ENCODE peak calls at places on chromosome 1, in ten cellular contexts. One of them, this sample, is unnamed.

GRCh38 chr1:155648207-155649147 is 38.5 kb downstream of the MSTO1 start:
- DNase-seq in prostate gland: peak; percentile 56
- DNase-seq in Peyer's patch: no peak
- DNase-seq in HCT116: peak; percentile 60
- DNase-seq in esophagus squamous epithelium: no peak
- DNase-seq in IMR-90: peak; percentile 94
- DNase-seq in uterus: no peak
- DNase-seq in upper lobe of left lung: peak; percentile 60
- DNase-seq in endothelial cell of umbilical vein: peak; percentile 87
- DNase-seq in A549: peak; percentile 85
- DNase-seq in this sample: no peak

GRCh38 chr1:2451744-2452582 is 24.1 kb upstream of the PLCH2 start:
- DNase-seq in prostate gland: no peak
- DNase-seq in Peyer's patch: no peak
- DNase-seq in HCT116: no peak
- DNase-seq in esophagus squamous epithelium: no peak
- DNase-seq in IMR-90: peak; percentile 94
- DNase-seq in uterus: no peak
- DNase-seq in upper lobe of left lung: no peak
- DNase-seq in endothelial cell of umbilical vein: peak; percentile 75
- DNase-seq in A549: peak; percentile 81
- DNase-seq in this sample: no peak

GRCh38 chr1:198253668-198254067 is 96.9 kb downstream of the NEK7 start:
- DNase-seq in prostate gland: no peak
- DNase-seq in Peyer's patch: no peak
- DNase-seq in HCT116: no peak
- DNase-seq in esophagus squamous epithelium: no peak
- DNase-seq in IMR-90: peak; percentile 75
- DNase-seq in uterus: no peak
- DNase-seq in upper lobe of left lung: peak; percentile 56
- DNase-seq in endothelial cell of umbilical vein: peak; percentile 47
- DNase-seq in A549: no peak
- DNase-seq in this sample: no peak

GRCh38 chr1:101237229-101237837 is 514 bp downstream of the S1PR1 start:
- DNase-seq in prostate gland: no peak
- DNase-seq in Peyer's patch: no peak
- DNase-seq in HCT116: no peak
- DNase-seq in esophagus squamous epithelium: no peak
- DNase-seq in IMR-90: peak; percentile 75
- DNase-seq in uterus: peak; percentile 35
- DNase-seq in upper lobe of left lung: peak; percentile 26
- DNase-seq in endothelial cell of umbilical vein: peak; percentile 64
- DNase-seq in A549: no peak
- DNase-seq in this sample: no peak

GRCh38 chr1:32335619-32335950 is 448 bp downstream of the MARCKSL1 start:
- DNase-seq in prostate gland: no peak
- DNase-seq in Peyer's patch: no peak
- DNase-seq in HCT116: no peak
- DNase-seq in esophagus squamous epithelium: no peak
- DNase-seq in IMR-90: no peak
- DNase-seq in uterus: no peak
- DNase-seq in upper lobe of left lung: no peak
- DNase-seq in endothelial cell of umbilical vein: no peak
- DNase-seq in A549: no peak
- DNase-seq in this sample: no peak

GRCh38 chr1:171084091-171084490 is 6.6 kb upstream of the FMO3 start:
- DNase-seq in prostate gland: no peak
- DNase-seq in Peyer's patch: no peak
- DNase-seq in HCT116: no peak
- DNase-seq in esophagus squamous epithelium: no peak
- DNase-seq in IMR-90: no peak
- DNase-seq in uterus: no peak
- DNase-seq in upper lobe of left lung: no peak
- DNase-seq in endothelial cell of umbilical vein: no peak
- DNase-seq in A549: no peak
- DNase-seq in this sample: no peak

GRCh38 chr1:55131801-55132200 is 83.4 kb downstream of the USP24 start:
- DNase-seq in prostate gland: no peak
- DNase-seq in Peyer's patch: no peak
- DNase-seq in HCT116: no peak
- DNase-seq in esophagus squamous epithelium: no peak
- DNase-seq in IMR-90: peak; percentile 86
- DNase-seq in uterus: no peak
- DNase-seq in upper lobe of left lung: no peak
- DNase-seq in endothelial cell of umbilical vein: peak; percentile 35
- DNase-seq in A549: no peak
- DNase-seq in this sample: no peak

GRCh38 chr1:227343201-227343600 is 24.9 kb upstream of the CDC42BPA start:
- DNase-seq in prostate gland: no peak
- DNase-seq in Peyer's patch: no peak
- DNase-seq in HCT116: no peak
- DNase-seq in esophagus squamous epithelium: no peak
- DNase-seq in IMR-90: peak; percentile 11
- DNase-seq in uterus: no peak
- DNase-seq in upper lobe of left lung: no peak
- DNase-seq in endothelial cell of umbilical vein: no peak
- DNase-seq in A549: no peak
- DNase-seq in this sample: no peak

GRCh38 chr1:161089251-161089924 is at the start of gene NECTIN4:
- DNase-seq in prostate gland: peak; percentile 78
- DNase-seq in Peyer's patch: peak; percentile 75
- DNase-seq in HCT116: no peak
- DNase-seq in esophagus squamous epithelium: no peak
- DNase-seq in IMR-90: no peak
- DNase-seq in uterus: no peak
- DNase-seq in upper lobe of left lung: peak; percentile 85
- DNase-seq in endothelial cell of umbilical vein: no peak
- DNase-seq in A549: no peak
- DNase-seq in this sample: peak; percentile 91

GRCh38 chr1:167776151-167776550 is 54.4 kb downstream of the MPZL1 start:
- DNase-seq in prostate gland: no peak
- DNase-seq in Peyer's patch: no peak
- DNase-seq in HCT116: no peak
- DNase-seq in esophagus squamous epithelium: no peak
- DNase-seq in IMR-90: peak; percentile 62
- DNase-seq in uterus: no peak
- DNase-seq in upper lobe of left lung: no peak
- DNase-seq in endothelial cell of umbilical vein: no peak
- DNase-seq in A549: no peak
- DNase-seq in this sample: no peak

GRCh38 chr1:10693497-10694273 is 102.8 kb downstream of the CASZ1 start:
- DNase-seq in prostate gland: no peak
- DNase-seq in Peyer's patch: peak; percentile 70
- DNase-seq in HCT116: no peak
- DNase-seq in esophagus squamous epithelium: no peak
- DNase-seq in IMR-90: no peak
- DNase-seq in uterus: no peak
- DNase-seq in upper lobe of left lung: no peak
- DNase-seq in endothelial cell of umbilical vein: peak; percentile 41
- DNase-seq in A549: peak; percentile 28
- DNase-seq in this sample: no peak
- TF ChIP-seq POLR2A in prostate gland: no peak
- TF ChIP-seq POLR2A in Peyer's patch: no peak
- TF ChIP-seq POLR2A in HCT116: no peak
- TF ChIP-seq POLR2A in esophagus squamous epithelium: no peak
- TF ChIP-seq POLR2A in IMR-90: no peak
- TF ChIP-seq POLR2A in uterus: no peak
- TF ChIP-seq POLR2A in upper lobe of left lung: no peak
- TF ChIP-seq POLR2A in endothelial cell of umbilical vein: no peak
- TF ChIP-seq POLR2A in A549: no peak
- TF ChIP-seq POLR2A in this sample: no peak

GRCh38 chr1:225888289-225888897 is 553 bp downstream of the LEFTY1 start:
- DNase-seq in prostate gland: no peak
- DNase-seq in Peyer's patch: no peak
- DNase-seq in HCT116: no peak
- DNase-seq in esophagus squamous epithelium: no peak
- DNase-seq in IMR-90: no peak
- DNase-seq in uterus: no peak
- DNase-seq in upper lobe of left lung: no peak
- DNase-seq in endothelial cell of umbilical vein: no peak
- DNase-seq in A549: no peak
- DNase-seq in this sample: no peak
- H3K27ac ChIP-seq in prostate gland: no peak overlapping the region
- H3K27ac ChIP-seq in Peyer's patch: no peak overlapping the region
- H3K27ac ChIP-seq in HCT116: no peak overlapping the region
- H3K27ac ChIP-seq in esophagus squamous epithelium: no peak overlapping the region
- H3K27ac ChIP-seq in IMR-90: no peak overlapping the region
- H3K27ac ChIP-seq in uterus: no peak overlapping the region
- H3K27ac ChIP-seq in upper lobe of left lung: no peak overlapping the region
- H3K27ac ChIP-seq in endothelial cell of umbilical vein: no peak overlapping the region
- H3K27ac ChIP-seq in A549: peak overlapping the region; percentile 6
- H3K27ac ChIP-seq in this sample: no peak overlapping the region

DNA sequence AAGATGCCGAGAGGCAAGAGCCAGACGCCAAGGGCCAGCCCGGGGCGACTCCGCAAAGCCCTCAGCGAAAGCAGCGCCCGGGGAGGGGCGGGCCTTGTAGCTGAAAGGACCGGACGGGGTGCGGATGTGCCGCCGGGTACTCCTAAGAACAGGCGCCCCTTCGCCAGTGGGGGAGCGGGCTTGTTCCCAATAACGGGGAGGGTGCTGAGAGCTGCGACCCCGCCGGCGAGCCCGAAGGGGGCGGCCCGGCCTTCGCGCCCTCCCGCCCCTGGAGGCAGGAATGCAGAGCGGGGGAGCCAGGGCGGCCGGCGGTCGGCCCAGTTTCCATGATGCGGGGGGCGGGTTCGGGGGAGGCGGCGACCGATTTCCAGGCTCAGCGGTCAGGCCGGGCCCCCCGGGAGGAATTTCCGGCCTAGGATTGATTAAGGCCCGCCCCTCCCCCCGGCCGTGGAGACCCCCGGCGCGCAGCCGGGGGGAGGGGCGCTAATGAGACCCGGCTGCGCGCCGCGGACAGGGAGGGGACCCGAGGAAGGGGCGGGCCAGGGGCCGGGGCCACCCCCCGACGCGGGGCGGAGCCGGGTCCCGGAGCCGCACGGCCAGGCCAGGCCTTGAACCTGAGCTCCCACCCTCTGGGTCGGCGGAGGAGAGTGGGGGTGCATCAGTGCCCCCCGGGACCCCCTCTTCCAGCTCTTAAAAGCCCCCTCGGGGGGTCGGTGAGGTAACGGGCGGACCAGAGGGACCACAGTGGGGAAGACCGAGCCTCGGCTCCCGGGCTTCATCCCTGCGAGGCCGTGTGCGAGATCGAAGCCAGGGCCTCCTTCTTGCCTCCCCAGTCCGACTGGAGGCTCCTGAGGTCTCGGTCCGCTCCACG is 898 bp upstream of the TMEM200B start:
- DNase-seq in prostate gland: no peak
- DNase-seq in Peyer's patch: peak; percentile 70
- DNase-seq in HCT116: peak; percentile 46
- DNase-seq in esophagus squamous epithelium: no peak
- DNase-seq in IMR-90: peak; percentile 60
- DNase-seq in uterus: peak; percentile 93
- DNase-seq in upper lobe of left lung: peak; percentile 36
- DNase-seq in endothelial cell of umbilical vein: peak; percentile 72
- DNase-seq in A549: peak; percentile 71
- DNase-seq in this sample: peak; percentile 73
- TF ChIP-seq POLR2A in prostate gland: peak; percentile 29
- TF ChIP-seq POLR2A in Peyer's patch: peak; percentile 21
- TF ChIP-seq POLR2A in HCT116: no peak
- TF ChIP-seq POLR2A in esophagus squamous epithelium: no peak
- TF ChIP-seq POLR2A in IMR-90: peak; percentile 67
- TF ChIP-seq POLR2A in uterus: peak; percentile 86
- TF ChIP-seq POLR2A in upper lobe of left lung: peak; percentile 44
- TF ChIP-seq POLR2A in endothelial cell of umbilical vein: peak; percentile 26
- TF ChIP-seq POLR2A in A549: peak; percentile 46
- TF ChIP-seq POLR2A in this sample: peak; percentile 24

GRCh38 chr1:94239796-94240195 is 2.4 kb upstream of the ARHGAP29 start:
- DNase-seq in prostate gland: no peak
- DNase-seq in Peyer's patch: no peak
- DNase-seq in HCT116: no peak
- DNase-seq in esophagus squamous epithelium: no peak
- DNase-seq in IMR-90: peak; percentile 41
- DNase-seq in uterus: no peak
- DNase-seq in upper lobe of left lung: no peak
- DNase-seq in endothelial cell of umbilical vein: no peak
- DNase-seq in A549: no peak
- DNase-seq in this sample: no peak
- H3K27ac ChIP-seq in prostate gland: no peak overlapping the region
- H3K27ac ChIP-seq in Peyer's patch: no peak overlapping the region
- H3K27ac ChIP-seq in HCT116: peak overlapping the region; percentile 94
- H3K27ac ChIP-seq in esophagus squamous epithelium: no peak overlapping the region
- H3K27ac ChIP-seq in IMR-90: no peak overlapping the region
- H3K27ac ChIP-seq in uterus: no peak overlapping the region
- H3K27ac ChIP-seq in upper lobe of left lung: no peak overlapping the region
- H3K27ac ChIP-seq in endothelial cell of umbilical vein: peak overlapping the region; percentile 14
- H3K27ac ChIP-seq in A549: no peak overlapping the region
- H3K27ac ChIP-seq in this sample: no peak overlapping the region

GRCh38 chr1:109901106-109901505 is 9.5 kb upstream of the CSF1 start:
- DNase-seq in prostate gland: no peak
- DNase-seq in Peyer's patch: no peak
- DNase-seq in HCT116: no peak
- DNase-seq in esophagus squamous epithelium: no peak
- DNase-seq in IMR-90: no peak
- DNase-seq in uterus: no peak
- DNase-seq in upper lobe of left lung: no peak
- DNase-seq in endothelial cell of umbilical vein: no peak
- DNase-seq in A549: no peak
- DNase-seq in this sample: no peak
- TF ChIP-seq POLR2A in prostate gland: no peak
- TF ChIP-seq POLR2A in Peyer's patch: no peak
- TF ChIP-seq POLR2A in HCT116: no peak
- TF ChIP-seq POLR2A in esophagus squamous epithelium: no peak
- TF ChIP-seq POLR2A in IMR-90: no peak
- TF ChIP-seq POLR2A in uterus: no peak
- TF ChIP-seq POLR2A in upper lobe of left lung: no peak
- TF ChIP-seq POLR2A in endothelial cell of umbilical vein: no peak
- TF ChIP-seq POLR2A in A549: no peak
- TF ChIP-seq POLR2A in this sample: no peak

DNA sequence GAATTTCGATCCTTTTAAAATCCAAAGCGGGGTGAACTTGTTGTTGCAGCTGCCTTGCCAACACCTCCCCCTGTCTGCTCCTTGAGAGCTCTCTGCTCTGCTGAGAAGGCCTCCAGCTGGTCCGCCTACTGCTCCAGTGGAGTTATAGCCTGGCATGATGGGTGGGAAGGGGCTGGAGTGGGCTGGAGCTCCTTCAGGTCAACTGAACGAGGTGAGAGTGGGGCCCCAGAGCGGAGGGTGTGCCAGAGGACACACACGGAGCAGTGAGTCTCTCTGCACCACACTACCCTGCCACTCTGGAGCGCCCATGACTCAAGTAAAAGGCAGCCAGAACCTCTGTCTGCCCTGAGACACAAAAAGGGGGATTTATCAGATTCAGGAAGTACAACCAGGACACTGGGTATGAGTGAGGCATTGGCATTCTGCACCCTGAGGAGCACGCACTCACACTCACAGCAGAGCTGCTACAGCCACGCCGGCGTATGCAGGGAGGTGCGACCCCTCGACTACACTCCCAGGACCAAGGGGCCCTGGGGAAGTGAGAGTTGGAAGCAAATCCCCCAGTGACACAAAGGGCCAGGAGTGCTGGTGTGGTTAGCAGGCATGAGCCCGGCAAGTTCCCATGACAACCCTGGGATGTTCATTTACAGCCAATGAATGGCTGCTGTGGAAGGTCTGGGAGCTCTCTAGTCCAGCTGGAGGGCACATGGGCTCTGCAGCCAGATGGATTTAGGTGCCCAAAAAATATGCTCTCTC is 28.0 kb upstream of the EVA1B start:
- DNase-seq in prostate gland: no peak
- DNase-seq in Peyer's patch: no peak
- DNase-seq in HCT116: peak; percentile 32
- DNase-seq in esophagus squamous epithelium: no peak
- DNase-seq in IMR-90: peak; percentile 86
- DNase-seq in uterus: no peak
- DNase-seq in upper lobe of left lung: peak; percentile 56
- DNase-seq in endothelial cell of umbilical vein: peak; percentile 76
- DNase-seq in A549: peak; percentile 61
- DNase-seq in this sample: no peak
- H3K27ac ChIP-seq in prostate gland: peak overlapping the region; percentile 34
- H3K27ac ChIP-seq in Peyer's patch: peak overlapping the region; percentile 40
- H3K27ac ChIP-seq in HCT116: peak overlapping the region; percentile 54
- H3K27ac ChIP-seq in esophagus squamous epithelium: peak overlapping the region; percentile 85
- H3K27ac ChIP-seq in IMR-90: peak overlapping the region; percentile 91
- H3K27ac ChIP-seq in uterus: peak overlapping the region; percentile 17
- H3K27ac ChIP-seq in upper lobe of left lung: peak overlapping the region; percentile 78
- H3K27ac ChIP-seq in endothelial cell of umbilical vein: peak overlapping the region; percentile 89
- H3K27ac ChIP-seq in A549: peak overlapping the region; percentile 93
- H3K27ac ChIP-seq in this sample: peak overlapping the region; percentile 90

This sample was measured in breast epithelium.